ENCODE peak calls at places on chromosomes 13 and 19, in six cellular contexts. U, Y, R, D, X and Q are unnamed samples.

GRCh38 chr19:44574201-44574950 is 39.0 kb upstream of the IGSF23 start:
- DNase-seq in D (no peak), R (no peak), Y (no peak), X (no peak), U (no peak), Q (no peak)

GRCh38 chr13:30364133-30364532 is 56.8 kb upstream of the KATNAL1 start:
- DNase-seq in X (peak; percentile 9), D (no peak), R (no peak), Y (peak; percentile 32), U (no peak), Q (no peak)

GRCh38 chr13:23621316-23621645 is 51.1 kb downstream of the TNFRSF19 start:
- DNase-seq in Y (peak; percentile 61), D (no peak), X (peak; percentile 60), R (no peak), U (peak; percentile 84), Q (no peak)

GRCh38 chr13:50950808-50951207 is 41.2 kb downstream of the RNASEH2B start:
- DNase-seq in D (no peak), U (no peak), X (no peak), Y (peak; percentile 3), R (no peak), Q (no peak)

GRCh38 chr13:80012281-80012680 is 328.6 kb downstream of the SPRY2 start:
- DNase-seq in U (no peak), D (no peak), Y (peak; percentile 42), R (no peak), X (no peak), Q (no peak)

GRCh38 chr19:40286674-40287421 is 1.7 kb upstream of the AKT2 start:
- DNase-seq in D (no peak), R (no peak), U (no peak), Y (no peak), X (no peak), Q (no peak)

GRCh38 chr13:24741016-24741662 is 22.8 kb upstream of the RNF17 start:
- DNase-seq in U (peak; percentile 6), Y (no peak), D (no peak), R (no peak), X (no peak), Q (no peak)

GRCh38 chr19:49149652-49150105 is 5.5 kb downstream of the HRC start:
- DNase-seq in Y (peak; percentile 91), R (no peak), D (no peak), U (peak; percentile 92), X (peak; percentile 82), Q (peak; percentile 88)

GRCh38 chr19:19110410-19111137 is 27.7 kb downstream of the TMEM161A start:
- DNase-seq in X (no peak), Y (no peak), U (peak; percentile 27), D (no peak), R (no peak), Q (no peak)

GRCh38 chr19:21210037-21210621 is 68.3 kb downstream of the ZNF431 start:
- DNase-seq in D (no peak), R (no peak), U (no peak), X (peak; percentile 59), Y (no peak), Q (no peak)

GRCh38 chr13:34037636-34038325 is 219.8 kb downstream of the RFC3 start:
- DNase-seq in Y (no peak), U (no peak), X (no peak), R (no peak), D (no peak), Q (no peak)

GRCh38 chr13:75785130-75785529 is 149.0 kb downstream of the LMO7 start:
- DNase-seq in D (no peak), X (no peak), R (no peak), U (peak; percentile 50), Y (peak; percentile 70), Q (no peak)

GRCh38 chr19:41376241-41376997 is at the start of gene TMEM91:
- DNase-seq in U (peak; percentile 40), D (no peak), Y (peak; percentile 31), R (no peak), X (peak; percentile 37), Q (no peak)

GRCh38 chr19:29662278-29662603 is 3.0 kb upstream of the PLEKHF1 start:
- DNase-seq in X (no peak), D (no peak), Y (no peak), R (no peak), U (no peak), Q (no peak)

GRCh38 chr19:29665215-29665825 is at the start of gene PLEKHF1:
- DNase-seq in D (no peak), Y (peak; percentile 74), U (peak; percentile 70), X (peak; percentile 97), R (peak; percentile 81), Q (peak; percentile 95)

GRCh38 chr19:29662604-29663404 is 2.5 kb upstream of the PLEKHF1 start:
- DNase-seq in R (no peak), U (peak; percentile 84), D (no peak), Y (peak; percentile 93), X (no peak), Q (peak; percentile 91)

GRCh38 chr19:29664753-29665214 is 477 bp upstream of the PLEKHF1 start:
- DNase-seq in X (no peak), U (no peak), R (no peak), D (no peak), Y (no peak), Q (no peak)

DNA sequence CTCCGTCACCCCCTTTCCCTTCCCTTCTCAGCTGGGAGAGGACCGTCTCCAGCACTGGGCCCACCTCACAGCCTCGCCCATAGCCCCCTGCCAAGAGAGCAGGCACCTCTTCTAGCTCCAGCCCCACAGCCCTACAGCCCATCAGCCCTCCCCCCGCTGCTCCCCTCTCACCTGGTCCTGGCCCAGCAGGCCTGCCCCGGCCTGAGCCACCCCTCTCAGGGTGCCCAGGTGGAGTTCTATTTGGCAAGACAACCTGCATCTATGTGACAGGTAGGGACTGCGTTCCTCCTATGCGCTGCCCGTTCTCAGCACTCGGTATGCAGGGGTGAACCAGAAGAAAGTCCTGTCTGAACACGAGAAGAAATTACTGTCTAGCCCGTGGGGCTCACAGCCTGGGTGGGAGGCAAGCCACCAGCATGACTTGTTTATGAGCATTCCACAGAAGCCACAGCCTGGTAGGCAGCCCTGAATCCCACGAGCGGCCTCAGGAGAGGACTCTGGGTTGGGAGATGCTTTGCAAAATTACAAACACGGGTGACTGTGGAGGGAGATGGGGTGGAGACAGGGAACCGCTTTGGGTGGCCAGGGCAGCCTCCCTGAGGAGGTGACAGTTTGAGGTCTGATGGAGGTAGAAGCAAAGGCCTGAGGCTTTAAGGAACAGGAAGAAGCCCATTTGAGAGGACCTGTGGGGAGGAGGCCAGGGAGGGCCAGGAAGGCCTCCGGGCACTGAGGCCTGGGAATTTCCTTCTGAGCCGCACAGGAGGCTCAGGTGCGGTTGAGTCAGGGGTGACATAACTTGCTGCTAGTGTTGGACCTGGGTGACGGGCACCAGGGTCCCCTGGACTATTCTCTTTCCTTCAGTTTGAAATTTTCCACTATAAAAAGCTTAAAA is 1.2 kb upstream of the PLEKHF1 start:
- DNase-seq in D (no peak), R (no peak), X (no peak), Y (no peak), U (peak; percentile 52), Q (no peak)
- H3K4me3 ChIP-seq in D (no peak overlapping the region), R (peak overlapping the region; percentile 91), X (no peak overlapping the region), Y (no peak overlapping the region), U (no peak overlapping the region), Q (no peak overlapping the region)

DNA sequence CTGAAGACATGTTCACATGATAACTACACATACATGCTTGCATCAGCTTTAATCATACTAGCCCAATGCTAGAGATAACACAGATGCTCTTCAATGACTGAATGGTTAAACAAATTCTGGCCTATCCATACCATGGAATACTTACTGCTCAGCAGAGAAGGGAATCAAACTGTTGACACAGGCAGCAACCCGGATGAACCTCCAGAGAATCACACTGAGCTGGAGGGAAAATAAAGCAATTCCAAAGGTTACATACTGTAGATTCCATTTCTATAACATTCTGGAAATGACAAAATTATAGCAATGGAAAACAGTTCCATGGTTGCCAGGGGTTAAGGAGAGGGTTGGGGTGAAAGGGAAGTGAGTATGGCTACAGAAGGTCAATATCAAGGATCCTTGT is 25.4 kb upstream of the NAXD start:
- DNase-seq in D (no peak), R (no peak), Y (no peak), U (no peak), X (no peak), Q (no peak)
- H3K4me3 ChIP-seq in D (no peak overlapping the region), R (no peak overlapping the region), Y (no peak overlapping the region), U (no peak overlapping the region), X (no peak overlapping the region), Q (no peak overlapping the region)

GRCh38 chr19:6610934-6611370 is 20.0 kb upstream of the CD70 start:
- DNase-seq in D (no peak), Y (peak; percentile 72), R (no peak), X (no peak), U (peak; percentile 59), Q (no peak)
- H3K4me3 ChIP-seq in D (no peak overlapping the region), Y (no peak overlapping the region), R (no peak overlapping the region), X (no peak overlapping the region), U (no peak overlapping the region), Q (no peak overlapping the region)

GRCh38 chr19:16456652-16457194 is 15.0 kb downstream of the EPS15L1 start:
- DNase-seq in Y (no peak), D (no peak), U (no peak), R (no peak), X (no peak), Q (no peak)
- H3K4me3 ChIP-seq in Y (peak overlapping the region; percentile 17), D (no peak overlapping the region), U (no peak overlapping the region), R (no peak overlapping the region), X (no peak overlapping the region), Q (no peak overlapping the region)

DNA sequence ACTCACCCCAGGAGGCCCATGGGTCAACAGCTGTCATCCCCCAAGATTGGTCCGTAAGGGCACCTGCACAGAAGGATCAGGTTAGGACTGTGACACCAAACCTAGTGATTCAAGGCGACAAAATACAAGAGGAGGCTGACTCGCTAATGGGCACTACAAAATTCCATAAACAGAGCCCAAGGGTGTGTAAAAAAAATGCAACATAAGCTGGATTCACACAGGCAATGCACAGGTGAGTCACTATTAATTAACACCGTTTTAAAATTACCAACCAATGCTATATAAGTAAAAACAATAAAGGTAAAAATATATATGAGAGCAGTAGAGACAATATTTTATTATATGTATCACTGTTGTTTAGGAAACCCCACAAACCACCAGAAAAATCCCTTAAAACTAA is 1.9 kb downstream of the ZNF606 start:
- DNase-seq in R (no peak), D (no peak), Y (no peak), X (no peak), U (no peak), Q (no peak)
- H3K4me3 ChIP-seq in R (no peak overlapping the region), D (no peak overlapping the region), Y (no peak overlapping the region), X (no peak overlapping the region), U (no peak overlapping the region), Q (no peak overlapping the region)